ENCODE peak calls at places on chromosomes 1 and 21, in five cellular contexts. P, K, A, H and L are unnamed samples.

GRCh38 chr1:221965252-221965651 is 223.4 kb upstream of the DUSP10 start:
- DNase-seq in K (no peak), A (no peak), P (no peak), H (no peak), L (no peak)

GRCh38 chr21:46006547-46007497 is 25.3 kb downstream of the COL6A1 start:
- DNase-seq in K (no peak), A (no peak), P (no peak), H (no peak), L (no peak)

GRCh38 chr21:43204638-43205037 is 35.8 kb downstream of the CRYAA start:
- DNase-seq in A (no peak), P (no peak), K (no peak), H (no peak), L (no peak)

GRCh38 chr1:31798433-31799195 is 17.2 kb downstream of the SPOCD1 start:
- DNase-seq in K (no peak), A (peak), P (no peak), H (no peak), L (no peak)

GRCh38 chr1:93816970-93817738 is 61.9 kb downstream of the DNTTIP2 start:
- DNase-seq in A (no peak), H (no peak), P (no peak), K (no peak), L (no peak)

GRCh38 chr1:241482761-241483250 is 36.7 kb downstream of the FH start:
- DNase-seq in A (peak), H (no peak), P (no peak), K (no peak), L (no peak)

GRCh38 chr1:107339775-107340174 is 198.9 kb downstream of the NTNG1 start:
- DNase-seq in K (no peak), H (no peak), A (no peak), P (no peak), L (no peak)

GRCh38 chr1:211229365-211229759 is 29.8 kb upstream of the RCOR3 start:
- DNase-seq in A (no peak), H (no peak), P (no peak), K (no peak), L (no peak)

GRCh38 chr1:222634180-222635013 is 16.5 kb downstream of the MIA3 start:
- DNase-seq in K (peak), H (peak), P (peak), A (peak), L (peak)

GRCh38 chr21:29240136-29240535 is 58.6 kb upstream of the BACH1 start:
- DNase-seq in A (no peak), P (no peak), H (no peak), K (no peak), L (no peak)

GRCh38 chr1:75786901-75787455 is 922 bp downstream of the RABGGTB start:
- DNase-seq in K (no peak), H (no peak), P (no peak), A (no peak), L (no peak)

GRCh38 chr1:93441589-93441988 is 6.3 kb upstream of the FNBP1L start:
- DNase-seq in K (no peak), A (no peak), P (no peak), H (no peak), L (no peak)

GRCh38 chr1:154590756-154591155 is 17.2 kb downstream of the ADAR start:
- DNase-seq in A (no peak), P (no peak), H (no peak), K (no peak), L (no peak)

GRCh38 chr1:9871707-9872425 is 38.2 kb downstream of the CTNNBIP1 start:
- DNase-seq in H (no peak), A (no peak), K (no peak), P (no peak), L (no peak)

GRCh38 chr21:14981246-14981645 is 83.6 kb downstream of the NRIP1 start:
- DNase-seq in P (peak), H (no peak), A (no peak), K (no peak), L (no peak)

GRCh38 chr21:42964561-42965560 is 9.5 kb upstream of the PKNOX1 start:
- DNase-seq in K (no peak), P (no peak), H (no peak), A (no peak), L (no peak)